ENCODE peak calls at places on chromosomes 11 and 22, in nine cellular contexts. One of them, this sample, is unnamed. For H3K36me3, the result is how much of the 10 kb centered on the place peaks cover.

GRCh38 chr11:34346551-34346950 is 11.3 kb downstream of the ABTB2 start:
- DNase-seq in GM23248: peak
- DNase-seq in ovary: no peak
- DNase-seq in cardiac muscle cell: peak
- DNase-seq in IMR-90: no peak
- DNase-seq in endothelial cell of umbilical vein: no peak
- DNase-seq in astrocyte: peak
- DNase-seq in iPS DF 6.9: no peak
- DNase-seq in pancreas: no peak
- DNase-seq in this sample: peak

GRCh38 chr22:25334091-25334490 is 114.7 kb downstream of the CRYBB2 start:
- DNase-seq in GM23248: peak
- DNase-seq in ovary: no peak
- DNase-seq in cardiac muscle cell: peak
- DNase-seq in IMR-90: peak
- DNase-seq in endothelial cell of umbilical vein: peak
- DNase-seq in astrocyte: no peak
- DNase-seq in iPS DF 6.9: peak
- DNase-seq in pancreas: peak
- DNase-seq in this sample: peak

GRCh38 chr22:49765091-49765771 is 62.4 kb downstream of the BRD1 start:
- DNase-seq in GM23248: no peak
- DNase-seq in ovary: no peak
- DNase-seq in cardiac muscle cell: no peak
- DNase-seq in IMR-90: no peak
- DNase-seq in endothelial cell of umbilical vein: no peak
- DNase-seq in astrocyte: no peak
- DNase-seq in iPS DF 6.9: no peak
- DNase-seq in pancreas: no peak
- DNase-seq in this sample: peak

GRCh38 chr22:25081409-25081824 is 118.2 kb upstream of the CRYBB3 start:
- DNase-seq in GM23248: peak
- DNase-seq in ovary: no peak
- DNase-seq in cardiac muscle cell: peak
- DNase-seq in IMR-90: peak
- DNase-seq in endothelial cell of umbilical vein: peak
- DNase-seq in astrocyte: no peak
- DNase-seq in iPS DF 6.9: no peak
- DNase-seq in pancreas: no peak
- DNase-seq in this sample: no peak

GRCh38 chr11:19398273-19398672 is 157.5 kb upstream of the E2F8 start:
- DNase-seq in GM23248: peak
- DNase-seq in ovary: no peak
- DNase-seq in cardiac muscle cell: no peak
- DNase-seq in IMR-90: peak
- DNase-seq in endothelial cell of umbilical vein: no peak
- DNase-seq in astrocyte: no peak
- DNase-seq in iPS DF 6.9: no peak
- DNase-seq in pancreas: peak
- DNase-seq in this sample: no peak

GRCh38 chr11:88300888-88301477 is 36.6 kb downstream of the CTSC start:
- DNase-seq in GM23248: no peak
- DNase-seq in ovary: no peak
- DNase-seq in cardiac muscle cell: no peak
- DNase-seq in IMR-90: no peak
- DNase-seq in endothelial cell of umbilical vein: no peak
- DNase-seq in astrocyte: no peak
- DNase-seq in iPS DF 6.9: peak
- DNase-seq in pancreas: no peak
- DNase-seq in this sample: no peak

GRCh38 chr11:108117746-108118371 is 3.5 kb upstream of the ACAT1 start:
- DNase-seq in GM23248: peak
- DNase-seq in ovary: no peak
- DNase-seq in cardiac muscle cell: peak
- DNase-seq in IMR-90: peak
- DNase-seq in endothelial cell of umbilical vein: peak
- DNase-seq in astrocyte: peak
- DNase-seq in iPS DF 6.9: no peak
- DNase-seq in pancreas: no peak
- DNase-seq in this sample: no peak

GRCh38 chr22:37601540-37602442 is 6.8 kb upstream of the GGA1 start:
- DNase-seq in GM23248: peak
- DNase-seq in ovary: no peak
- DNase-seq in cardiac muscle cell: peak
- DNase-seq in IMR-90: peak
- DNase-seq in endothelial cell of umbilical vein: peak
- DNase-seq in astrocyte: peak
- DNase-seq in iPS DF 6.9: peak
- DNase-seq in pancreas: peak
- DNase-seq in this sample: no peak

GRCh38 chr11:95232666-95233065 is 1.7 kb upstream of the SESN3 start:
- DNase-seq in GM23248: no peak
- DNase-seq in ovary: no peak
- DNase-seq in cardiac muscle cell: no peak
- DNase-seq in IMR-90: no peak
- DNase-seq in endothelial cell of umbilical vein: no peak
- DNase-seq in astrocyte: no peak
- DNase-seq in iPS DF 6.9: no peak
- DNase-seq in pancreas: no peak
- DNase-seq in this sample: no peak

GRCh38 chr11:119154178-119154577 is 5.3 kb downstream of the ABCG4 start:
- DNase-seq in GM23248: no peak
- DNase-seq in ovary: no peak
- DNase-seq in cardiac muscle cell: no peak
- DNase-seq in IMR-90: no peak
- DNase-seq in endothelial cell of umbilical vein: no peak
- DNase-seq in astrocyte: no peak
- DNase-seq in iPS DF 6.9: no peak
- DNase-seq in pancreas: no peak
- DNase-seq in this sample: no peak

GRCh38 chr11:62909107-62909894 is 11.9 kb downstream of the CHRM1 start:
- DNase-seq in GM23248: peak
- DNase-seq in ovary: peak
- DNase-seq in cardiac muscle cell: peak
- DNase-seq in IMR-90: peak
- DNase-seq in endothelial cell of umbilical vein: peak
- DNase-seq in astrocyte: peak
- DNase-seq in iPS DF 6.9: peak
- DNase-seq in pancreas: peak
- DNase-seq in this sample: peak

GRCh38 chr11:72841397-72841796 is 27.2 kb downstream of the ATG16L2 start:
- DNase-seq in GM23248: no peak
- DNase-seq in ovary: no peak
- DNase-seq in cardiac muscle cell: no peak
- DNase-seq in IMR-90: no peak
- DNase-seq in endothelial cell of umbilical vein: no peak
- DNase-seq in astrocyte: no peak
- DNase-seq in iPS DF 6.9: no peak
- DNase-seq in pancreas: no peak
- DNase-seq in this sample: no peak

GRCh38 chr11:68010058-68011041 is at the start of gene ALDH3B1:
- DNase-seq in GM23248: peak
- DNase-seq in ovary: peak
- DNase-seq in cardiac muscle cell: peak
- DNase-seq in IMR-90: peak
- DNase-seq in endothelial cell of umbilical vein: peak
- DNase-seq in astrocyte: peak
- DNase-seq in iPS DF 6.9: no peak
- DNase-seq in pancreas: peak
- DNase-seq in this sample: peak

GRCh38 chr22:46352691-46353386 is 17.3 kb downstream of the TRMU start:
- DNase-seq in GM23248: no peak
- DNase-seq in ovary: peak
- DNase-seq in cardiac muscle cell: peak
- DNase-seq in IMR-90: peak
- DNase-seq in endothelial cell of umbilical vein: no peak
- DNase-seq in astrocyte: peak
- DNase-seq in iPS DF 6.9: no peak
- DNase-seq in pancreas: peak
- DNase-seq in this sample: peak

GRCh38 chr11:58888579-58888978 is 44.1 kb upstream of the GLYATL2 start:
- DNase-seq in GM23248: no peak
- DNase-seq in ovary: no peak
- DNase-seq in cardiac muscle cell: no peak
- DNase-seq in IMR-90: no peak
- DNase-seq in endothelial cell of umbilical vein: no peak
- DNase-seq in astrocyte: no peak
- DNase-seq in iPS DF 6.9: no peak
- DNase-seq in pancreas: no peak
- DNase-seq in this sample: no peak

GRCh38 chr11:65117206-65118096 is at the start of gene ZNHIT2:
- DNase-seq in GM23248: peak
- DNase-seq in ovary: peak
- DNase-seq in cardiac muscle cell: peak
- DNase-seq in IMR-90: peak
- DNase-seq in endothelial cell of umbilical vein: peak
- DNase-seq in astrocyte: peak
- DNase-seq in iPS DF 6.9: peak
- DNase-seq in pancreas: peak
- DNase-seq in this sample: peak
- H3K36me3 ChIP-seq in GM23248: under half
- H3K36me3 ChIP-seq in ovary: under half
- H3K36me3 ChIP-seq in cardiac muscle cell: under half
- H3K36me3 ChIP-seq in IMR-90: under half
- H3K36me3 ChIP-seq in endothelial cell of umbilical vein: under half
- H3K36me3 ChIP-seq in astrocyte: under half
- H3K36me3 ChIP-seq in iPS DF 6.9: under half
- H3K36me3 ChIP-seq in pancreas: under half
- H3K36me3 ChIP-seq in this sample: under half

GRCh38 chr11:968822-969221 is 43.2 kb downstream of the AP2A2 start:
- DNase-seq in GM23248: no peak
- DNase-seq in ovary: no peak
- DNase-seq in cardiac muscle cell: no peak
- DNase-seq in IMR-90: no peak
- DNase-seq in endothelial cell of umbilical vein: no peak
- DNase-seq in astrocyte: no peak
- DNase-seq in iPS DF 6.9: no peak
- DNase-seq in pancreas: no peak
- DNase-seq in this sample: no peak
- H3K36me3 ChIP-seq in GM23248: under half
- H3K36me3 ChIP-seq in ovary: under half
- H3K36me3 ChIP-seq in cardiac muscle cell: under half
- H3K36me3 ChIP-seq in IMR-90: under half
- H3K36me3 ChIP-seq in endothelial cell of umbilical vein: under half
- H3K36me3 ChIP-seq in astrocyte: under half
- H3K36me3 ChIP-seq in iPS DF 6.9: under half
- H3K36me3 ChIP-seq in pancreas: under half
- H3K36me3 ChIP-seq in this sample: under half

DNA sequence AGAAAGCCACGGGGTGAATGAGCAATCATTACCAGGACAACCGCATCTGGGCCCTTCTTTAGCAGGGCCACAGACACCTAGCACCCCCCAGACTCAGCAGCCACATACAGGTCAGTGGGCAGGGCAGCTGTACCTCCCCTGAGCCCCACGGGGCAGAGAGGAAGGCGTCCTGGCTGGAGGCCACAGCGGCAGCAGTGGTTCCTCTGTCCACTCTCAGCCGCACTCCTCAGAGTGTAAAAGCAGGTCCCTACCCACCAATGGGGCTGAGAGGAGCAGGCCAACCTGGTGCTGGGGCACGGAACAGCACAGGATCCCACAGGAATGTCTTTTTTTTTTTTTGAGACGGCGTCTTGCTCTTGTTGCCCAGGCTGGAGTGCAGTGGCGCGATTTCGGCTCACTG is 65.5 kb downstream of the APOL1 start:
- DNase-seq in GM23248: no peak
- DNase-seq in ovary: no peak
- DNase-seq in cardiac muscle cell: no peak
- DNase-seq in IMR-90: no peak
- DNase-seq in endothelial cell of umbilical vein: no peak
- DNase-seq in astrocyte: no peak
- DNase-seq in iPS DF 6.9: no peak
- DNase-seq in pancreas: no peak
- DNase-seq in this sample: no peak
- H3K36me3 ChIP-seq in GM23248: half or more
- H3K36me3 ChIP-seq in ovary: under half
- H3K36me3 ChIP-seq in cardiac muscle cell: half or more
- H3K36me3 ChIP-seq in IMR-90: half or more
- H3K36me3 ChIP-seq in endothelial cell of umbilical vein: half or more
- H3K36me3 ChIP-seq in astrocyte: half or more
- H3K36me3 ChIP-seq in iPS DF 6.9: half or more
- H3K36me3 ChIP-seq in pancreas: half or more
- H3K36me3 ChIP-seq in this sample: half or more

GRCh38 chr11:9852465-9852864 is 188.6 kb downstream of the SWAP70 start:
- DNase-seq in GM23248: no peak
- DNase-seq in ovary: no peak
- DNase-seq in cardiac muscle cell: no peak
- DNase-seq in IMR-90: no peak
- DNase-seq in endothelial cell of umbilical vein: peak
- DNase-seq in astrocyte: peak
- DNase-seq in iPS DF 6.9: no peak
- DNase-seq in pancreas: no peak
- DNase-seq in this sample: no peak

GRCh38 chr11:9849384-9849783 is 185.5 kb downstream of the SWAP70 start:
- DNase-seq in GM23248: no peak
- DNase-seq in ovary: no peak
- DNase-seq in cardiac muscle cell: no peak
- DNase-seq in IMR-90: no peak
- DNase-seq in endothelial cell of umbilical vein: no peak
- DNase-seq in astrocyte: no peak
- DNase-seq in iPS DF 6.9: no peak
- DNase-seq in pancreas: no peak
- DNase-seq in this sample: no peak

GRCh38 chr11:9851366-9851765 is 187.5 kb downstream of the SWAP70 start:
- DNase-seq in GM23248: peak
- DNase-seq in ovary: no peak
- DNase-seq in cardiac muscle cell: peak
- DNase-seq in IMR-90: peak
- DNase-seq in endothelial cell of umbilical vein: peak
- DNase-seq in astrocyte: peak
- DNase-seq in iPS DF 6.9: no peak
- DNase-seq in pancreas: no peak
- DNase-seq in this sample: no peak

GRCh38 chr11:9847636-9848035 is 183.8 kb downstream of the SWAP70 start:
- DNase-seq in GM23248: peak
- DNase-seq in ovary: no peak
- DNase-seq in cardiac muscle cell: no peak
- DNase-seq in IMR-90: no peak
- DNase-seq in endothelial cell of umbilical vein: no peak
- DNase-seq in astrocyte: no peak
- DNase-seq in iPS DF 6.9: no peak
- DNase-seq in pancreas: no peak
- DNase-seq in this sample: no peak

DNA sequence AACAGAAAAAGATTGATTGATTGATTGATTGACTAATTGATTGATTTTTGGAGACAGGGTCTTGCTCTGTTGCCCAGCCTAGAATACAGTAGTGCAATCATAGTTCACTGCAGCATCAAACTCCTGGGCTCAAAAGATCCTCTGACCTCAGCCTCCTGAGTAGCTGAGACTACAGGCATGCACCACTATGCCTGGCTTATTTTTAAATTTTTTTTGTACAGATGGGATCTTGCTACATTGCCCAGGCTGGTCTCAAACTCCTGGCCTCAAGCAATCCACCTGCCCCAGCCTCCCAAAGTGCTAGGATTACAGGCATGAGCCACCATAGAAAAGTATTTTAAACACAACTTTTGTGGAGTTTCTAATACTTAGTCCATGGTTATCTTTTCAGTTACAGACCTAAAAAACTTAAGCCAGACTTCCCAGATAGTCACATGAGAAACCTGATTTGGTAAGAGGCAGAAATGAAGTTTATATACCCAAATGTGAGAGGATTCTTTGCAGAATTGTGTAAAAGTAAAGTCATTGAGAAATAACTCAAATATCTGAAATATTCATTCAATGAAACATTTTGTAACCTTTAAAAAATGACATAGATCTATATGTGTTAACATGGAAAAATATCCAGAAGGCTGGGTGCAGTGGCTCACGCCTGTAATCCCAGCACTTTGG is 186.5 kb downstream of the SWAP70 start:
- DNase-seq in GM23248: peak
- DNase-seq in ovary: no peak
- DNase-seq in cardiac muscle cell: no peak
- DNase-seq in IMR-90: peak
- DNase-seq in endothelial cell of umbilical vein: no peak
- DNase-seq in astrocyte: no peak
- DNase-seq in iPS DF 6.9: no peak
- DNase-seq in pancreas: no peak
- DNase-seq in this sample: no peak
- H3K36me3 ChIP-seq in GM23248: under half
- H3K36me3 ChIP-seq in ovary: under half
- H3K36me3 ChIP-seq in cardiac muscle cell: under half
- H3K36me3 ChIP-seq in IMR-90: under half
- H3K36me3 ChIP-seq in endothelial cell of umbilical vein: under half
- H3K36me3 ChIP-seq in astrocyte: under half
- H3K36me3 ChIP-seq in iPS DF 6.9: under half
- H3K36me3 ChIP-seq in pancreas: under half
- H3K36me3 ChIP-seq in this sample: under half